ENCODE peak calls at places on chromosomes 16 and 17, in six cellular contexts. V is NCI-H2081 treated with DMSO at 0.1 percent for 48 hours, I is MM.1S, U is uterus, N is fibroblast of the conjunctiva, F is endothelial cell. O is an unnamed sample.

GRCh38 chr16:56822966-56823739 is 41.9 kb upstream of the SLC12A3 start:
- DNase-seq in V (no peak), U (no peak), N (no peak), I (no peak), F (no peak), O (no peak)

GRCh38 chr17:75345514-75346167 is 56.4 kb upstream of the SLC25A19 start:
- DNase-seq in F (no peak), V (no peak), N (no peak), I (no peak), U (no peak), O (no peak)

GRCh38 chr17:82937411-82938371 is 97.9 kb upstream of the ZNF750 start:
- DNase-seq in U (peak; percentile 11), V (no peak), N (no peak), I (no peak), F (no peak), O (no peak)

GRCh38 chr16:53743149-53743566 is 39.2 kb downstream of the FTO start:
- DNase-seq in U (no peak), V (no peak), I (no peak), F (peak; percentile 8), N (no peak), O (no peak)

GRCh38 chr17:19770985-19771710 is 23.1 kb upstream of the ALDH3A1 start:
- DNase-seq in V (no peak), U (no peak), F (no peak), I (no peak), N (no peak), O (no peak)

GRCh38 chr17:73028311-73028755 is 64.2 kb downstream of the SLC39A11 start:
- DNase-seq in I (no peak), N (no peak), F (no peak), U (no peak), V (no peak), O (no peak)

GRCh38 chr17:57271821-57272220 is 15.5 kb downstream of the MSI2 start:
- DNase-seq in V (no peak), F (no peak), U (no peak), I (no peak), N (no peak), O (no peak)

GRCh38 chr16:14658063-14658462 is 25.3 kb downstream of the BFAR start:
- DNase-seq in V (no peak), U (no peak), I (peak; percentile 66), N (no peak), F (no peak), O (no peak)

GRCh38 chr17:68963958-68964357 is 8.8 kb upstream of the ABCA8 start:
- DNase-seq in U (no peak), I (no peak), V (no peak), F (no peak), N (no peak), O (no peak)

GRCh38 chr16:75420987-75421819 is 12.1 kb downstream of the CFDP1 start:
- DNase-seq in I (no peak), F (peak; percentile 80), U (peak; percentile 73), N (peak; percentile 51), V (no peak), O (peak; percentile 52)

GRCh38 chr16:23072769-23073549 is 76.3 kb downstream of the USP31 start:
- DNase-seq in U (no peak), N (no peak), V (no peak), F (no peak), I (no peak), O (no peak)

GRCh38 chr16:86575754-86576557 is 2.4 kb upstream of the FOXL1 start:
- DNase-seq in I (no peak), V (no peak), F (peak; percentile 76), N (peak; percentile 90), U (peak; percentile 47), O (peak; percentile 87)

GRCh38 chr16:30820952-30821421 is 34.0 kb upstream of the ZNF629 start:
- DNase-seq in N (no peak), F (no peak), I (no peak), U (no peak), V (no peak), O (no peak)

GRCh38 chr17:31321481-31321880 is at the start of gene EVI2A:
- DNase-seq in I (peak; percentile 97), F (no peak), U (no peak), N (no peak), V (no peak), O (peak; percentile 83)

GRCh38 chr17:37787055-37787720 is 42.3 kb upstream of the HNF1B start:
- DNase-seq in N (peak; percentile 3), V (no peak), U (no peak), F (no peak), I (no peak), O (peak; percentile 32)

GRCh38 chr17:43998552-43998951 is 5.9 kb upstream of the NAGS start:
- DNase-seq in N (no peak), F (no peak), V (no peak), I (no peak), U (no peak), O (peak; percentile 58)

GRCh38 chr17:55769625-55770000 is 18.8 kb downstream of the PCTP start:
- DNase-seq in N (peak; percentile 73), V (no peak), I (no peak), U (no peak), F (no peak), O (peak; percentile 92)

GRCh38 chr17:79997004-79997673 is 38.5 kb downstream of the TBC1D16 start:
- DNase-seq in V (no peak), F (no peak), U (no peak), N (no peak), I (no peak), O (no peak)

GRCh38 chr16:11035096-11035495 is 90.7 kb downstream of the CLEC16A start:
- DNase-seq in V (no peak), N (no peak), I (peak; percentile 27), U (no peak), F (no peak), O (no peak)

GRCh38 chr17:64778367-64779290 is 116.5 kb upstream of the SMURF2 start:
- DNase-seq in V (no peak), N (no peak), F (peak; percentile 53), I (no peak), U (peak; percentile 23), O (no peak)

GRCh38 chr16:84194470-84195200 is 3.7 kb downstream of the ADAD2 start:
- DNase-seq in U (no peak), V (no peak), F (no peak), N (no peak), I (peak; percentile 17), O (no peak)

GRCh38 chr17:77888242-77889134 is 70.0 kb upstream of the TNRC6C start:
- DNase-seq in N (no peak), F (no peak), V (no peak), I (no peak), U (no peak), O (no peak)

GRCh38 chr16:87829123-87829980 is 40.0 kb downstream of the SLC7A5 start:
- DNase-seq in I (no peak), U (no peak), V (no peak), N (no peak), F (no peak), O (no peak)

GRCh38 chr17:78049609-78050008 is 78.9 kb downstream of the TMC6 start:
- DNase-seq in N (no peak), V (no peak), F (no peak), I (no peak), U (no peak), O (no peak)

GRCh38 chr17:35568561-35568960 is 7.9 kb upstream of the SLFN14 start:
- DNase-seq in I (no peak), U (no peak), N (no peak), V (no peak), F (no peak), O (no peak)

GRCh38 chr17:79019631-79020584 is 4.1 kb upstream of the C1QTNF1 start:
- DNase-seq in I (peak; percentile 67), N (peak; percentile 83), F (peak; percentile 40), V (peak; percentile 33), U (peak; percentile 56), O (peak; percentile 69)

GRCh38 chr17:43671075-43671692 is 9.5 kb upstream of the MEOX1 start:
- DNase-seq in I (no peak), V (no peak), N (no peak), F (no peak), U (peak; percentile 48), O (peak; percentile 69)

GRCh38 chr16:54931041-54931756 is 534 bp downstream of the IRX5 start:
- DNase-seq in I (peak; percentile 43), V (no peak), F (peak; percentile 46), U (no peak), N (no peak), O (no peak)

GRCh38 chr16:57859331-57859730 is 57.0 kb upstream of the KIFC3 start:
- DNase-seq in F (peak; percentile 31), N (no peak), V (no peak), I (no peak), U (no peak), O (no peak)

GRCh38 chr16:85583491-85584181 is 29.5 kb upstream of the GSE1 start:
- DNase-seq in U (no peak), V (peak; percentile 81), N (no peak), F (no peak), I (no peak), O (no peak)

GRCh38 chr17:6637458-6637840 is 3.1 kb downstream of the KIAA0753 start:
- DNase-seq in I (no peak), U (no peak), V (no peak), N (no peak), F (no peak), O (no peak)

GRCh38 chr17:79607941-79608728 is 2.7 kb downstream of the RBFOX3 start:
- DNase-seq in V (no peak), I (no peak), N (no peak), U (peak; percentile 22), F (peak; percentile 87), O (no peak)

GRCh38 chr17:44199553-44200477 is at the start of gene ATXN7L3:
- DNase-seq in F (peak; percentile 99), I (peak; percentile 97), U (peak; percentile 99), N (peak; percentile 98), V (peak; percentile 88), O (peak; percentile 95)

GRCh38 chr17:7022791-7023571 is at the start of gene BCL6B:
- DNase-seq in N (no peak), F (peak; percentile 74), V (no peak), I (no peak), U (peak; percentile 27), O (no peak)

GRCh38 chr16:3305109-3306068 is at the start of the genes TIGD7 and ZNF75A:
- DNase-seq in N (peak; percentile 67), I (peak; percentile 90), U (peak; percentile 83), V (peak; percentile 45), F (peak; percentile 73), O (peak; percentile 78)

GRCh38 chr17:75691371-75692290 is 24.5 kb downstream of the SAP30BP start:
- DNase-seq in U (no peak), N (no peak), F (no peak), V (no peak), I (no peak), O (no peak)

GRCh38 chr16:2675714-2676113 is 6.6 kb upstream of the KCTD5 start:
- DNase-seq in U (no peak), F (no peak), V (no peak), I (no peak), N (no peak), O (no peak)

GRCh38 chr16:24580665-24581064 is 41.3 kb downstream of the RBBP6 start:
- DNase-seq in U (no peak), F (no peak), V (no peak), I (no peak), N (peak; percentile 42), O (peak; percentile 41)

O was measured in stromal cell of bone marrow.